ENCODE peak calls at places on chromosomes 3 and 15, in ten cellular contexts. X, C, F, G, R, I, U, M, E and Q are unnamed samples.

GRCh38 chr3:43243590-43244587 is 42.5 kb upstream of the SNRK start:
- DNase-seq in X (no peak), C (no peak), F (no peak), G (no peak), R (no peak), I (no peak), U (no peak), M (no peak), E (no peak), Q (no peak)

GRCh38 chr3:169666079-169666436 is 2.5 kb upstream of the MECOM start:
- DNase-seq in X (no peak), C (no peak), F (no peak), G (no peak), R (no peak), I (no peak), U (no peak), M (no peak), E (no peak), Q (no peak)

GRCh38 chr15:73782339-73782979 is 29.3 kb upstream of the INSYN1 start:
- DNase-seq in X (no peak), C (no peak), F (no peak), G (no peak), R (no peak), I (no peak), U (no peak), M (no peak), E (no peak), Q (no peak)

GRCh38 chr3:183291511-183292031 is 38.5 kb downstream of the B3GNT5 start:
- DNase-seq in X (no peak), C (no peak), F (no peak), G (no peak), R (no peak), I (no peak), U (no peak), M (no peak), E (no peak), Q (no peak)

GRCh38 chr15:100108346-100108745 is 233.4 kb downstream of the ADAMTS17 start:
- DNase-seq in X (no peak), C (no peak), F (no peak), G (no peak), R (no peak), I (no peak), U (no peak), M (no peak), E (no peak), Q (no peak)

GRCh38 chr3:63528325-63529000 is 124.0 kb upstream of the SNTN start:
- DNase-seq in X (no peak), C (no peak), F (no peak), G (no peak), R (no peak), I (no peak), U (no peak), M (no peak), E (no peak), Q (no peak)

GRCh38 chr3:185332026-185332735 is 30.8 kb upstream of the MAP3K13 start:
- DNase-seq in X (no peak), C (no peak), F (peak), G (no peak), R (no peak), I (no peak), U (no peak), M (no peak), E (peak), Q (peak)

GRCh38 chr3:50862221-50862620 is 187.5 kb downstream of the DOCK3 start:
- DNase-seq in X (no peak), C (no peak), F (no peak), G (no peak), R (no peak), I (no peak), U (no peak), M (peak), E (no peak), Q (no peak)

GRCh38 chr3:71724584-71725278 is 471 bp downstream of the EIF4E3 start:
- DNase-seq in X (peak), C (peak), F (peak), G (no peak), R (peak), I (no peak), U (peak), M (peak), E (no peak), Q (no peak)

GRCh38 chr3:81846988-81847387 is 85.5 kb upstream of the GBE1 start:
- DNase-seq in X (no peak), C (no peak), F (no peak), G (no peak), R (no peak), I (no peak), U (no peak), M (no peak), E (no peak), Q (no peak)

GRCh38 chr15:68994149-68994548 is 20.3 kb upstream of the NOX5 start:
- DNase-seq in X (no peak), C (no peak), F (no peak), G (no peak), R (no peak), I (no peak), U (no peak), M (no peak), E (no peak), Q (no peak)

GRCh38 chr3:82000773-82001172 is 239.3 kb upstream of the GBE1 start:
- DNase-seq in X (no peak), C (no peak), F (no peak), G (no peak), R (no peak), I (no peak), U (peak), M (no peak), E (no peak), Q (no peak)

GRCh38 chr3:45008117-45008516 is 18.0 kb upstream of the CLEC3B start:
- DNase-seq in X (no peak), C (no peak), F (no peak), G (no peak), R (no peak), I (no peak), U (no peak), M (no peak), E (no peak), Q (no peak)